ENCODE peak calls at places on chromosomes 1 and 21, in five cellular contexts. H, B, E, S and X are unnamed samples.

GRCh38 chr1:150259758-150260669 is 2.4 kb downstream of the CA14 start:
- DNase-seq in S (no peak), B (peak; percentile 76), H (peak; percentile 45), E (peak; percentile 54), X (peak; percentile 50)

GRCh38 chr1:174324939-174325338 is 122.8 kb upstream of the GPR52 start:
- DNase-seq in B (no peak), S (no peak), H (no peak), E (no peak), X (no peak)

GRCh38 chr1:203625623-203626189 is 926 bp upstream of the ATP2B4 start:
- DNase-seq in H (peak; percentile 65), B (peak; percentile 73), S (peak; percentile 61), E (no peak), X (peak; percentile 97)

GRCh38 chr1:2544093-2544874 is 11.9 kb upstream of the TNFRSF14 start:
- DNase-seq in H (no peak), E (no peak), B (no peak), S (no peak), X (no peak)

GRCh38 chr1:117631361-117631760 is 25.5 kb downstream of the TENT5C start:
- DNase-seq in H (no peak), B (peak; percentile 76), S (no peak), E (no peak), X (no peak)

GRCh38 chr1:47374501-47374900 is 40.9 kb downstream of the CMPK1 start:
- DNase-seq in B (no peak), E (no peak), H (no peak), S (no peak), X (no peak)

GRCh38 chr1:118973032-118973431 is 15.1 kb downstream of the TBX15 start:
- DNase-seq in E (no peak), B (no peak), H (no peak), S (no peak), X (no peak)

GRCh38 chr1:44571712-44572571 is 102.3 kb downstream of the TMEM53 start:
- DNase-seq in B (peak; percentile 53), E (no peak), H (peak; percentile 7), S (no peak), X (peak; percentile 34)

GRCh38 chr1:228968841-228969606 is 233.7 kb downstream of the RHOU start:
- DNase-seq in E (no peak), B (no peak), H (no peak), S (no peak), X (no peak)

GRCh38 chr1:44154049-44154448 is 12.6 kb upstream of the KLF18 start:
- DNase-seq in S (no peak), H (no peak), E (no peak), B (peak; percentile 44), X (no peak)

GRCh38 chr1:52599236-52599635 is 2.9 kb upstream of the GPX7 start:
- DNase-seq in B (no peak), E (no peak), S (no peak), H (no peak), X (no peak)

GRCh38 chr1:91502882-91503184 is 2.2 kb downstream of the CDC7 start:
- DNase-seq in S (no peak), B (peak; percentile 33), H (peak; percentile 51), E (no peak), X (no peak)

GRCh38 chr1:51512611-51513010 is 6.5 kb downstream of the EPS15 start:
- DNase-seq in E (no peak), H (no peak), S (no peak), B (no peak), X (no peak)

GRCh38 chr21:35565204-35565611 is 495.1 kb downstream of the SETD4 start:
- DNase-seq in B (peak; percentile 93), S (no peak), H (peak; percentile 89), E (no peak), X (peak; percentile 88)

GRCh38 chr1:228262475-228262874 is 54.6 kb downstream of the OBSCN start:
- DNase-seq in B (no peak), S (no peak), H (no peak), E (no peak), X (no peak)

GRCh38 chr1:107362468-107362867 is 221.6 kb downstream of the NTNG1 start:
- DNase-seq in S (no peak), H (no peak), E (no peak), B (no peak), X (no peak)

GRCh38 chr1:19831441-19831840 is 16.4 kb upstream of the RNF186 start:
- DNase-seq in E (no peak), S (no peak), H (no peak), B (no peak), X (no peak)

GRCh38 chr21:29904359-29905282 is 35.2 kb downstream of the GRIK1 start:
- DNase-seq in H (no peak), S (no peak), E (no peak), B (peak; percentile 24), X (peak; percentile 69)

GRCh38 chr1:153397924-153398651 is 7.2 kb upstream of the S100A8 start:
- DNase-seq in E (no peak), S (no peak), B (no peak), H (no peak), X (no peak)

GRCh38 chr21:15560383-15561056 is 169.3 kb upstream of the USP25 start:
- DNase-seq in B (no peak), S (no peak), H (no peak), E (no peak), X (no peak)

GRCh38 chr1:1941211-1941841 is 22.2 kb upstream of the TMEM52 start:
- DNase-seq in B (no peak), S (no peak), E (no peak), H (no peak), X (no peak)

GRCh38 chr1:33338495-33339211 is 17.8 kb upstream of the A3GALT2 start:
- DNase-seq in H (peak; percentile 97), E (no peak), B (no peak), S (no peak), X (peak; percentile 61)

GRCh38 chr1:115924730-115925129 is 51.6 kb upstream of the SLC22A15 start:
- DNase-seq in H (no peak), S (no peak), B (peak; percentile 43), E (no peak), X (peak; percentile 17)

GRCh38 chr1:176949033-176949662 is 215.4 kb downstream of the ASTN1 start:
- DNase-seq in H (peak; percentile 72), S (no peak), B (peak; percentile 54), E (peak; percentile 53), X (peak; percentile 64)

GRCh38 chr1:155277896-155278688 is 829 bp downstream of the HCN3 start:
- DNase-seq in S (peak; percentile 73), H (peak; percentile 16), B (peak; percentile 51), E (peak; percentile 59), X (peak; percentile 59)

GRCh38 chr1:223031690-223032601 is 111.1 kb downstream of the TLR5 start:
- DNase-seq in B (peak; percentile 50), E (no peak), S (no peak), H (peak; percentile 54), X (peak; percentile 33)

GRCh38 chr21:44800971-44801467 is 601 bp downstream of the UBE2G2 start:
- DNase-seq in H (peak; percentile 33), B (peak; percentile 60), S (no peak), E (no peak), X (peak; percentile 60)

GRCh38 chr1:239662950-239663349 is 276.6 kb downstream of the CHRM3 start:
- DNase-seq in B (no peak), S (no peak), E (no peak), H (no peak), X (no peak)

GRCh38 chr1:21852282-21853129 is 40.4 kb downstream of the LDLRAD2 start:
- DNase-seq in E (no peak), B (no peak), H (no peak), S (no peak), X (no peak)

GRCh38 chr1:115710859-115711624 is 57.5 kb downstream of the CASQ2 start:
- DNase-seq in H (no peak), B (peak; percentile 64), S (no peak), E (no peak), X (no peak)

GRCh38 chr1:199287632-199288031 is 648.8 kb downstream of the PTPRC start:
- DNase-seq in H (no peak), E (no peak), S (no peak), B (no peak), X (no peak)

GRCh38 chr1:38029725-38030511 is 16.7 kb downstream of the POU3F1 start:
- DNase-seq in B (peak; percentile 83), S (peak; percentile 28), H (peak; percentile 75), E (no peak), X (peak; percentile 80)

GRCh38 chr1:195663549-195664280 is 944.5 kb downstream of the KCNT2 start:
- DNase-seq in H (peak; percentile 70), B (peak; percentile 65), S (no peak), E (no peak), X (peak; percentile 90)

GRCh38 chr1:213767683-213768082 is 220.1 kb upstream of the PROX1 start:
- DNase-seq in H (no peak), E (no peak), B (no peak), S (no peak), X (no peak)

GRCh38 chr1:14778882-14779594 is 180.6 kb downstream of the KAZN start:
- DNase-seq in B (peak; percentile 48), S (no peak), E (no peak), H (peak; percentile 34), X (peak; percentile 29)

DNA sequence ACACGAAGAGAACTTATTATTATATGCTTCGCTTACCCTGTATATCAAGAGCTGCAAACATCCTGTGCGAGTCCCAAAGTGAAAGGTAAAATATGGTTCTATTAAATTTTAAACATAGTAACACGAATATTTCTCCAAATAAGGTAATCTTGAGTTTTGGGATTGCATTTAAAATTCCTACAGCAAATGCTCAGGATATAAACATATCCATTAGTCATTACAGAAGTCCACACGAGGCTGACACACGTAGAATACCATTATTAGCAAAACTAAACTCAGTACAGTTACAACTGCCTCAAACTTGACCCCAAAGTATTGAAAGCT is 282 bp upstream of the LYPLAL1 start:
- DNase-seq in E (no peak), B (no peak), H (no peak), S (no peak), X (no peak)
- H3K4me3 ChIP-seq in E (peak overlapping the region; percentile 87), B (peak overlapping the region; percentile 69), H (peak overlapping the region; percentile 73), S (peak overlapping the region; percentile 93), X (peak overlapping the region; percentile 89)

DNA sequence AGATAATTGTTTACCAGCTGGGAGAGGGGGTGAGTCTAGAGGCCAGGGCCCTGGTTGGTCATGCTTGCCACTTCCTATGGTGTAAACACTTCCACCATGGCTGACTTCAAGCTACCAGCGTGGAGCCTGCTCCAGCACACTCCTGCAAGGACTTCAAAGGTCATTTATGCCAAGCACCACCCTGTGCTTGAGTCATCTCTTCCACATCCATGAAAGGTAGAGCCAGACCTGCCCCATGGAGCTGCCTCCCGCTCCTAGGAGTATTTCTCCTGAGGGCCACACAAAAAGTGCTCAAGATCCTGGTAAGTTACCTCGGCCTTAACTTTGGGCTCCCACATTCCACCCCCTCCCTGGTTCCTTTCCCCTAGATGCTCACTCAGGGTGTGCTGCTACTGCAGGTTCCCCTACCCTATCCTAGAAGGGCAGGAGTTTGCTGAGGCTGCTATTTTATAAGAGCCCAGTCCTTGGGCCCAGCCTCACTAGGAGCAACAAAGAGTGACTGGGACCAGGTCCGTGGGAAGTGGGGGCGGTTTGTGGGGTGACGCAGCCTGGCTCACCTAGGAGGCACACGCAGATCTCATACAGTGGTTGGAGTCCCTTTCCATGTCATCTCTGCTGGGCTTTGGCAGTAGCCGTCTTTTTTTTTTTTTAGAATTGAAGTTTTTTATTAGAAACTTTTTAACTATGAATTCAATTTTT is 2.4 kb downstream of the RAB7B start:
- DNase-seq in B (no peak), S (no peak), H (peak; percentile 36), E (no peak), X (peak; percentile 52)
- H3K4me3 ChIP-seq in B (no peak overlapping the region), S (no peak overlapping the region), H (no peak overlapping the region), E (no peak overlapping the region), X (peak overlapping the region; percentile 93)

GRCh38 chr1:39564941-39565340 is 11.6 kb downstream of the PABPC4 start:
- DNase-seq in B (no peak), E (no peak), S (no peak), H (no peak), X (no peak)
- H3K4me3 ChIP-seq in B (no peak overlapping the region), E (no peak overlapping the region), S (no peak overlapping the region), H (no peak overlapping the region), X (no peak overlapping the region)

GRCh38 chr21:26846036-26846931 is 1.1 kb upstream of the ADAMTS1 start:
- DNase-seq in S (no peak), H (peak; percentile 93), B (peak; percentile 69), E (peak; percentile 71), X (peak; percentile 69)
- H3K4me3 ChIP-seq in S (no peak overlapping the region), H (peak overlapping the region; percentile 97), B (peak overlapping the region; percentile 78), E (peak overlapping the region; percentile 83), X (peak overlapping the region; percentile 62)